ENCODE peak calls at places on chromosomes 16 and 17, in ten cellular contexts. G, F, W, V, N, Y, A, R, U and K are unnamed samples.
A peak's percentile ranks its signal among the peaks of the same experiment; 100 is the strongest.

GRCh38 chr17:74645010-74645409 is 21.5 kb upstream of the CD300E start:
- DNase-seq in Y (no peak), G (no peak), U (no peak), R (no peak), F (no peak), N (no peak), V (no peak), W (no peak), A (no peak), K (no peak)

GRCh38 chr16:48053346-48053745 is 102.4 kb downstream of the ABCC12 start:
- DNase-seq in N (no peak), V (no peak), A (no peak), F (peak; percentile 49), Y (peak; percentile 2), W (no peak), G (peak; percentile 53), R (no peak), U (no peak), K (no peak)

GRCh38 chr17:41891135-41892065 is 26.2 kb upstream of the KLHL11 start:
- DNase-seq in F (no peak), N (no peak), A (no peak), U (no peak), R (no peak), G (no peak), V (no peak), W (no peak), Y (no peak), K (no peak)

GRCh38 chr17:72342582-72343527 is 222.0 kb downstream of the SOX9 start:
- DNase-seq in R (no peak), N (no peak), A (peak; percentile 20), U (peak; percentile 14), F (peak; percentile 86), Y (no peak), W (no peak), V (peak; percentile 33), G (no peak), K (no peak)

GRCh38 chr17:81302861-81303326 is 7.8 kb upstream of the SLC38A10 start:
- DNase-seq in R (no peak), W (no peak), A (no peak), U (no peak), G (no peak), Y (no peak), N (no peak), V (no peak), F (no peak), K (no peak)

GRCh38 chr16:4321286-4322120 is 5.6 kb downstream of the GLIS2 start:
- DNase-seq in W (no peak), N (peak; percentile 66), Y (no peak), F (peak; percentile 64), G (no peak), V (no peak), U (no peak), A (no peak), R (no peak), K (no peak)

GRCh38 chr17:58319181-58320162 is 9.1 kb downstream of the TSPOAP1 start:
- DNase-seq in R (no peak), F (peak; percentile 11), A (no peak), N (peak; percentile 62), Y (no peak), U (no peak), G (no peak), V (peak; percentile 5), W (no peak), K (peak; percentile 69)

GRCh38 chr16:2282866-2283555 is 15.1 kb upstream of the RNPS1 start:
- DNase-seq in F (peak; percentile 48), V (no peak), Y (no peak), W (no peak), U (no peak), N (no peak), A (no peak), R (no peak), G (no peak), K (no peak)

GRCh38 chr17:8488491-8488890 is 52.8 kb downstream of the NDEL1 start:
- DNase-seq in Y (no peak), F (no peak), W (no peak), A (no peak), G (no peak), R (no peak), N (no peak), V (no peak), U (no peak), K (no peak)

GRCh38 chr17:8188408-8188839 is 1.6 kb downstream of the BORCS6 start:
- DNase-seq in A (no peak), Y (peak; percentile 12), F (peak; percentile 60), U (no peak), V (no peak), N (no peak), W (no peak), G (no peak), R (peak; percentile 10), K (peak; percentile 82)

GRCh38 chr17:66964930-66965800 is 658 bp downstream of the CACNG4 start:
- DNase-seq in Y (no peak), W (no peak), U (no peak), R (no peak), A (peak; percentile 53), G (peak; percentile 34), N (no peak), V (no peak), F (no peak), K (no peak)

GRCh38 chr16:74563828-74564263 is 43.1 kb downstream of the GLG1 start:
- DNase-seq in W (no peak), U (no peak), G (peak; percentile 47), Y (no peak), V (no peak), N (no peak), R (no peak), F (no peak), A (no peak), K (no peak)

GRCh38 chr17:46922487-46922803 is 515 bp upstream of the GOSR2 start:
- DNase-seq in N (no peak), G (no peak), R (no peak), V (no peak), Y (no peak), A (no peak), U (no peak), W (no peak), F (no peak), K (no peak)

GRCh38 chr16:50297301-50298074 is 31.1 kb downstream of the ADCY7 start:
- DNase-seq in R (no peak), U (no peak), V (no peak), F (peak; percentile 42), N (peak; percentile 63), W (peak; percentile 5), A (no peak), Y (no peak), G (no peak), K (peak; percentile 67)
- H3K4me3 ChIP-seq in R (no peak overlapping the region), U (no peak overlapping the region), V (no peak overlapping the region), F (no peak overlapping the region), N (no peak overlapping the region), W (no peak overlapping the region), A (no peak overlapping the region), Y (no peak overlapping the region), G (no peak overlapping the region), K (no peak overlapping the region)

DNA sequence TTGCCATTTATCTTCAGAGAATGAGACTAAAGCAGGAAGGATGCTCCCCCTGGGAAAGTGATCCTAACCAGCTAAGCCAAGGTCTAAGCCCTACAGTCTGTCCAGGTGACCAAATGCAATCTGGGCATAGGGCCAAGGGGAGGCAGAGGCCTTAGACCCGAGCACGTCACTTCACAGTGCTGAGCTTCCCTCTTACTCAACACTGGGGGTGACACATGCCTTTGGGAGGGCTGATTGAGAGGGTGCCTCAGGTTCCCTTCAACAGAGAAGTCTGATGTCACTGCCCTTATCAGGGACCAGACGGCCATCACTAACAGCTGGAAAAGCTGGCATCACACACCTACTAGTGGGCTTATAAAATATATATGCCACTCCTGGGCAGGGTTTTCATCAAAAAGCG is 4.0 kb downstream of the CIAO2B start:
- DNase-seq in N (no peak), R (no peak), F (no peak), V (no peak), U (no peak), G (peak; percentile 67), Y (no peak), W (peak; percentile 35), A (no peak), K (no peak)
- H3K27ac ChIP-seq in N (no peak overlapping the region), R (no peak overlapping the region), F (peak overlapping the region; percentile 22), V (peak overlapping the region; percentile 48), U (no peak overlapping the region), G (peak overlapping the region; percentile 14), Y (no peak overlapping the region), W (no peak overlapping the region), A (no peak overlapping the region), K (no peak overlapping the region)

DNA sequence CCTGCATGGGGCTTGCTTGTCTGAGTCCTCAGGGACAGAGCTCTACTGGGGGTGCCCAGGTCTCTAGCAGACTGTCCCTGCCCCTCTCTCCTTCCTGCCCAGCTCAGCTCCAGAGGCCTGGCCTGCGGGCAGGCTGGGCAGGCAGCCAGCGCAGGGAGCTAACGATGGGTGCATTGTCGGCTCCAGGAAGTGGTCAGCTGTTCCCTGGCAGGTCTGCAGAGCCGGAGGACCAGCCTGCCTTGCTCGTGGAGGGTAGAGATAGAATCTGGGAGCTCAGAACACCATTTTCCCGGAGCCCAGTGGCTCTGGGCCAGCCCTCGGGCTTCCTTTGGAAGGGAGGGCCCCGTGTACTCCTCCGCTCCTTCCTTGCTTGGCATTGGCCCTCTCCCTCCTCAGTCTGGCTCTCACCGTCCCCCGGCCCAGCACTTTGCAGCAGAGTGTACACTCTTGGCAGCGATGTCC is 189.6 kb downstream of the RAB11FIP4 start:
- DNase-seq in V (peak; percentile 78), W (peak; percentile 59), G (peak; percentile 85), N (peak; percentile 92), Y (peak; percentile 78), R (no peak), F (peak; percentile 90), U (peak; percentile 79), A (peak; percentile 81), K (peak; percentile 83)
- H3K4me1 ChIP-seq in V (peaks cover 37% of the 10 kb centered on the region), W (peaks cover 30% of the 10 kb centered on the region), G (peaks cover 42% of the 10 kb centered on the region), N (peaks cover 58% of the 10 kb centered on the region), Y (peaks cover 57% of the 10 kb centered on the region), R (no peaks in the 10 kb centered on the region), F (peaks cover 16% of the 10 kb centered on the region), U (peaks cover 25% of the 10 kb centered on the region), A (peaks cover 27% of the 10 kb centered on the region), K (peaks cover 57% of the 10 kb centered on the region)

GRCh38 chr17:15465045-15465701 is 2.2 kb downstream of the CDRT4 start:
- DNase-seq in F (no peak), U (no peak), W (no peak), N (no peak), R (no peak), G (no peak), V (no peak), Y (no peak), A (no peak), K (no peak)

GRCh38 chr17:15464629-15465028 is 2.8 kb downstream of the CDRT4 start:
- DNase-seq in A (no peak), U (no peak), V (no peak), N (no peak), R (no peak), F (peak; percentile 67), G (no peak), Y (peak; percentile 24), W (no peak), K (no peak)

GRCh38 chr17:15464211-15464610 is 3.2 kb downstream of the CDRT4 start:
- DNase-seq in U (no peak), R (no peak), Y (peak; percentile 37), A (no peak), N (no peak), F (no peak), V (no peak), G (no peak), W (no peak), K (no peak)

GRCh38 chr17:15462962-15463361 is 4.5 kb downstream of the CDRT4 start:
- DNase-seq in N (no peak), F (no peak), W (no peak), U (no peak), R (no peak), G (no peak), A (no peak), Y (no peak), V (no peak), K (no peak)

GRCh38 chr17:15463363-15463762 is 4.1 kb downstream of the CDRT4 start:
- DNase-seq in V (peak; percentile 33), Y (peak; percentile 54), W (peak; percentile 19), N (peak; percentile 78), U (peak; percentile 40), R (no peak), G (peak; percentile 75), A (peak; percentile 68), F (peak; percentile 76), K (no peak)
- H3K4me3 ChIP-seq in V (no peak overlapping the region), Y (no peak overlapping the region), W (no peak overlapping the region), N (no peak overlapping the region), U (no peak overlapping the region), R (no peak overlapping the region), G (no peak overlapping the region), A (no peak overlapping the region), F (no peak overlapping the region), K (no peak overlapping the region)